ENCODE peak calls at places on chromosomes 5 and 9, in eight cellular contexts. V, C, M, P, U, H, L and F are unnamed samples.

GRCh38 chr5:16957305-16958165 is 21.4 kb upstream of the MYO10 start:
- DNase-seq in V (no peak), C (no peak), M (peak), P (no peak), U (peak), H (no peak), L (peak), F (no peak)

GRCh38 chr9:93223241-93224180 is 39.6 kb downstream of the WNK2 start:
- DNase-seq in V (no peak), C (no peak), M (peak), P (peak), U (peak), H (no peak), L (peak), F (no peak)

GRCh38 chr5:52878671-52879070 is 91.0 kb downstream of the ITGA1 start:
- DNase-seq in V (no peak), C (no peak), M (no peak), P (no peak), U (peak), H (no peak), L (peak), F (no peak)

GRCh38 chr9:15622596-15622995 is 69.8 kb downstream of the CCDC171 start:
- DNase-seq in V (no peak), C (no peak), M (no peak), P (no peak), U (peak), H (no peak), L (peak), F (no peak)

GRCh38 chr5:146290318-146290717 is 48.3 kb upstream of the POU4F3 start:
- DNase-seq in V (no peak), C (no peak), M (no peak), P (no peak), U (no peak), H (no peak), L (peak), F (no peak)

GRCh38 chr5:73280821-73281746 is 108.1 kb downstream of the TMEM174 start:
- DNase-seq in V (no peak), C (no peak), M (no peak), P (peak), U (peak), H (no peak), L (peak), F (no peak)

GRCh38 chr5:119291056-119291455 is 64.8 kb upstream of the TNFAIP8 start:
- DNase-seq in V (no peak), C (no peak), M (no peak), P (no peak), U (no peak), H (no peak), L (no peak), F (no peak)

GRCh38 chr9:28779240-28779639 is 1206.0 kb upstream of the C9orf72 start:
- DNase-seq in V (no peak), C (no peak), M (no peak), P (no peak), U (no peak), H (no peak), L (peak), F (no peak)

GRCh38 chr5:141513021-141513626 is 24.2 kb downstream of the PCDHGC5 start:
- DNase-seq in V (no peak), C (no peak), M (no peak), P (no peak), U (peak), H (no peak), L (no peak), F (peak)

GRCh38 chr9:89886281-89886700 is 281.5 kb downstream of the GADD45G start:
- DNase-seq in V (no peak), C (no peak), M (no peak), P (peak), U (no peak), H (no peak), L (no peak), F (no peak)

GRCh38 chr5:180860273-180860886 is 696 bp downstream of the ZFP62 start:
- DNase-seq in V (peak), C (peak), M (no peak), P (peak), U (peak), H (no peak), L (peak), F (peak)

GRCh38 chr9:131552030-131552429 is 6.7 kb downstream of the PRRT1B start:
- DNase-seq in V (no peak), C (no peak), M (no peak), P (no peak), U (no peak), H (no peak), L (no peak), F (no peak)

GRCh38 chr9:82553654-82554366 is 509.1 kb downstream of the RASEF start:
- DNase-seq in V (no peak), C (no peak), M (no peak), P (no peak), U (no peak), H (no peak), L (peak), F (no peak)

GRCh38 chr5:38847549-38848341 is 1.9 kb downstream of the OSMR start:
- DNase-seq in V (no peak), C (no peak), M (no peak), P (no peak), U (no peak), H (no peak), L (peak), F (no peak)

GRCh38 chr9:88985616-88986015 is 5.7 kb upstream of the S1PR3 start:
- DNase-seq in V (no peak), C (no peak), M (no peak), P (no peak), U (no peak), H (no peak), L (no peak), F (no peak)

GRCh38 chr5:164052536-164053090 is 547.2 kb downstream of the MAT2B start:
- DNase-seq in V (no peak), C (no peak), M (peak), P (no peak), U (no peak), H (no peak), L (no peak), F (no peak)

GRCh38 chr9:78365979-78366697 is 69.2 kb downstream of the PSAT1 start:
- DNase-seq in V (no peak), C (no peak), M (no peak), P (no peak), U (peak), H (no peak), L (peak), F (no peak)

GRCh38 chr9:72431036-72431435 is 66.0 kb upstream of the ZFAND5 start:
- DNase-seq in V (no peak), C (no peak), M (no peak), P (no peak), U (no peak), H (no peak), L (no peak), F (no peak)

GRCh38 chr5:161544350-161544765 is 2.2 kb downstream of the GABRB2 start:
- DNase-seq in V (peak), C (no peak), M (no peak), P (no peak), U (peak), H (peak), L (peak), F (peak)

GRCh38 chr5:115068239-115069086 is 101.2 kb downstream of the TRIM36 start:
- DNase-seq in V (no peak), C (no peak), M (no peak), P (no peak), U (peak), H (no peak), L (peak), F (peak)

GRCh38 chr5:68240196-68240595 is 24.6 kb downstream of the PIK3R1 start:
- DNase-seq in V (no peak), C (no peak), M (no peak), P (no peak), U (no peak), H (no peak), L (no peak), F (peak)